ENCODE peak calls at places on chromosome 11, in five cellular contexts. One of them, this sample, is unnamed.

GRCh38 chr11:134971381-134971780 is 559.3 kb upstream of the B3GAT1 start:
- DNase-seq in CD8-positive, alpha-beta T cell: no peak
- DNase-seq in astrocyte of the spinal cord: no peak
- DNase-seq in left ventricle myocardium inferior: no peak
- DNase-seq in coronary artery: no peak
- DNase-seq in this sample: no peak

GRCh38 chr11:13874596-13874995 is 87.9 kb upstream of the SPON1 start:
- DNase-seq in CD8-positive, alpha-beta T cell: no peak
- DNase-seq in astrocyte of the spinal cord: no peak
- DNase-seq in left ventricle myocardium inferior: no peak
- DNase-seq in coronary artery: no peak
- DNase-seq in this sample: no peak

GRCh38 chr11:15327786-15328231 is 213.1 kb downstream of the INSC start:
- DNase-seq in CD8-positive, alpha-beta T cell: no peak
- DNase-seq in astrocyte of the spinal cord: peak
- DNase-seq in left ventricle myocardium inferior: peak
- DNase-seq in coronary artery: no peak
- DNase-seq in this sample: peak

GRCh38 chr11:118437736-118438125 is 1.4 kb downstream of the KMT2A start:
- DNase-seq in CD8-positive, alpha-beta T cell: peak
- DNase-seq in astrocyte of the spinal cord: no peak
- DNase-seq in left ventricle myocardium inferior: peak
- DNase-seq in coronary artery: peak
- DNase-seq in this sample: no peak

GRCh38 chr11:69241075-69241740 is 52.7 kb upstream of the MYEOV start:
- DNase-seq in CD8-positive, alpha-beta T cell: no peak
- DNase-seq in astrocyte of the spinal cord: no peak
- DNase-seq in left ventricle myocardium inferior: no peak
- DNase-seq in coronary artery: no peak
- DNase-seq in this sample: no peak

GRCh38 chr11:3865388-3866193 is 10.1 kb downstream of the STIM1 start:
- DNase-seq in CD8-positive, alpha-beta T cell: no peak
- DNase-seq in astrocyte of the spinal cord: peak
- DNase-seq in left ventricle myocardium inferior: no peak
- DNase-seq in coronary artery: no peak
- DNase-seq in this sample: no peak

GRCh38 chr11:2446590-2447252 is 1.9 kb downstream of the KCNQ1 start:
- DNase-seq in CD8-positive, alpha-beta T cell: no peak
- DNase-seq in astrocyte of the spinal cord: no peak
- DNase-seq in left ventricle myocardium inferior: no peak
- DNase-seq in coronary artery: no peak
- DNase-seq in this sample: no peak

GRCh38 chr11:92765965-92766371 is 203.5 kb upstream of the MTNR1B start:
- DNase-seq in CD8-positive, alpha-beta T cell: no peak
- DNase-seq in astrocyte of the spinal cord: peak
- DNase-seq in left ventricle myocardium inferior: peak
- DNase-seq in coronary artery: peak
- DNase-seq in this sample: no peak

GRCh38 chr11:123736769-123737168 is 4.7 kb downstream of the ZNF202 start:
- DNase-seq in CD8-positive, alpha-beta T cell: no peak
- DNase-seq in astrocyte of the spinal cord: no peak
- DNase-seq in left ventricle myocardium inferior: no peak
- DNase-seq in coronary artery: no peak
- DNase-seq in this sample: no peak

GRCh38 chr11:12390687-12391110 is 13.3 kb downstream of the PARVA start:
- DNase-seq in CD8-positive, alpha-beta T cell: no peak
- DNase-seq in astrocyte of the spinal cord: no peak
- DNase-seq in left ventricle myocardium inferior: no peak
- DNase-seq in coronary artery: no peak
- DNase-seq in this sample: no peak

GRCh38 chr11:128694618-128695481 is 978 bp downstream of the FLI1 start:
- DNase-seq in CD8-positive, alpha-beta T cell: peak
- DNase-seq in astrocyte of the spinal cord: peak
- DNase-seq in left ventricle myocardium inferior: no peak
- DNase-seq in coronary artery: no peak
- DNase-seq in this sample: peak

GRCh38 chr11:92357344-92357743 is 132.7 kb downstream of the FAT3 start:
- DNase-seq in CD8-positive, alpha-beta T cell: no peak
- DNase-seq in astrocyte of the spinal cord: no peak
- DNase-seq in left ventricle myocardium inferior: no peak
- DNase-seq in coronary artery: no peak
- DNase-seq in this sample: no peak

GRCh38 chr11:32659672-32660071 is 76.0 kb downstream of the EIF3M start:
- DNase-seq in CD8-positive, alpha-beta T cell: no peak
- DNase-seq in astrocyte of the spinal cord: no peak
- DNase-seq in left ventricle myocardium inferior: no peak
- DNase-seq in coronary artery: no peak
- DNase-seq in this sample: no peak

GRCh38 chr11:28697920-28698827 is 590.0 kb downstream of the METTL15 start:
- DNase-seq in CD8-positive, alpha-beta T cell: no peak
- DNase-seq in astrocyte of the spinal cord: peak
- DNase-seq in left ventricle myocardium inferior: peak
- DNase-seq in coronary artery: no peak
- DNase-seq in this sample: no peak

GRCh38 chr11:26790738-26791137 is 68.9 kb upstream of the SLC5A12 start:
- DNase-seq in CD8-positive, alpha-beta T cell: no peak
- DNase-seq in astrocyte of the spinal cord: no peak
- DNase-seq in left ventricle myocardium inferior: no peak
- DNase-seq in coronary artery: no peak
- DNase-seq in this sample: no peak

GRCh38 chr11:27194976-27195375 is 154.4 kb downstream of the BBOX1 start:
- DNase-seq in CD8-positive, alpha-beta T cell: no peak
- DNase-seq in astrocyte of the spinal cord: no peak
- DNase-seq in left ventricle myocardium inferior: no peak
- DNase-seq in coronary artery: no peak
- DNase-seq in this sample: no peak

GRCh38 chr11:121494355-121495099 is 41.8 kb upstream of the SORL1-AS1 start:
- DNase-seq in CD8-positive, alpha-beta T cell: no peak
- DNase-seq in astrocyte of the spinal cord: no peak
- DNase-seq in left ventricle myocardium inferior: no peak
- DNase-seq in coronary artery: no peak
- DNase-seq in this sample: no peak

GRCh38 chr11:89355649-89356048 is 135.5 kb downstream of the NOX4 start:
- DNase-seq in CD8-positive, alpha-beta T cell: no peak
- DNase-seq in astrocyte of the spinal cord: no peak
- DNase-seq in left ventricle myocardium inferior: no peak
- DNase-seq in coronary artery: no peak
- DNase-seq in this sample: no peak

GRCh38 chr11:68989936-68990606 is 9.3 kb upstream of the MRGPRD start:
- DNase-seq in CD8-positive, alpha-beta T cell: no peak
- DNase-seq in astrocyte of the spinal cord: no peak
- DNase-seq in left ventricle myocardium inferior: no peak
- DNase-seq in coronary artery: no peak
- DNase-seq in this sample: no peak

GRCh38 chr11:17822021-17822781 is 87.6 kb downstream of the KCNC1 start:
- DNase-seq in CD8-positive, alpha-beta T cell: no peak
- DNase-seq in astrocyte of the spinal cord: peak
- DNase-seq in left ventricle myocardium inferior: peak
- DNase-seq in coronary artery: no peak
- DNase-seq in this sample: no peak

GRCh38 chr11:32888805-32889204 is 3.8 kb upstream of the QSER1 start:
- DNase-seq in CD8-positive, alpha-beta T cell: no peak
- DNase-seq in astrocyte of the spinal cord: peak
- DNase-seq in left ventricle myocardium inferior: no peak
- DNase-seq in coronary artery: no peak
- DNase-seq in this sample: no peak

GRCh38 chr11:27837895-27838563 is 137.8 kb upstream of the BDNF start:
- DNase-seq in CD8-positive, alpha-beta T cell: no peak
- DNase-seq in astrocyte of the spinal cord: no peak
- DNase-seq in left ventricle myocardium inferior: no peak
- DNase-seq in coronary artery: no peak
- DNase-seq in this sample: peak

GRCh38 chr11:34558211-34558610 is 44.6 kb upstream of the ELF5 start:
- DNase-seq in CD8-positive, alpha-beta T cell: no peak
- DNase-seq in astrocyte of the spinal cord: peak
- DNase-seq in left ventricle myocardium inferior: no peak
- DNase-seq in coronary artery: no peak
- DNase-seq in this sample: no peak

GRCh38 chr11:111407652-111408051 is 28.6 kb upstream of the POU2AF1 start:
- DNase-seq in CD8-positive, alpha-beta T cell: no peak
- DNase-seq in astrocyte of the spinal cord: no peak
- DNase-seq in left ventricle myocardium inferior: no peak
- DNase-seq in coronary artery: no peak
- DNase-seq in this sample: no peak

GRCh38 chr11:134207538-134208239 is 16.1 kb downstream of the NCAPD3 start:
- DNase-seq in CD8-positive, alpha-beta T cell: peak
- DNase-seq in astrocyte of the spinal cord: no peak
- DNase-seq in left ventricle myocardium inferior: peak
- DNase-seq in coronary artery: no peak
- DNase-seq in this sample: no peak

GRCh38 chr11:111694851-111695250 is 71.3 kb downstream of the PPP2R1B start:
- DNase-seq in CD8-positive, alpha-beta T cell: no peak
- DNase-seq in astrocyte of the spinal cord: peak
- DNase-seq in left ventricle myocardium inferior: no peak
- DNase-seq in coronary artery: no peak
- DNase-seq in this sample: peak

GRCh38 chr11:94926698-94927237 is 46.6 kb downstream of the CWC15 start:
- DNase-seq in CD8-positive, alpha-beta T cell: no peak
- DNase-seq in astrocyte of the spinal cord: peak
- DNase-seq in left ventricle myocardium inferior: peak
- DNase-seq in coronary artery: peak
- DNase-seq in this sample: no peak

GRCh38 chr11:128575956-128576340 is 11.4 kb downstream of the ETS1 start:
- DNase-seq in CD8-positive, alpha-beta T cell: no peak
- DNase-seq in astrocyte of the spinal cord: peak
- DNase-seq in left ventricle myocardium inferior: no peak
- DNase-seq in coronary artery: no peak
- DNase-seq in this sample: no peak

GRCh38 chr11:93921695-93922468 is 71.5 kb upstream of the VSTM5 start:
- DNase-seq in CD8-positive, alpha-beta T cell: no peak
- DNase-seq in astrocyte of the spinal cord: peak
- DNase-seq in left ventricle myocardium inferior: no peak
- DNase-seq in coronary artery: no peak
- DNase-seq in this sample: peak

GRCh38 chr11:6648505-6648904 is 7.1 kb downstream of the DCHS1 start:
- DNase-seq in CD8-positive, alpha-beta T cell: no peak
- DNase-seq in astrocyte of the spinal cord: no peak
- DNase-seq in left ventricle myocardium inferior: no peak
- DNase-seq in coronary artery: no peak
- DNase-seq in this sample: no peak

GRCh38 chr11:32233276-32233675 is 142.4 kb downstream of the RCN1 start:
- DNase-seq in CD8-positive, alpha-beta T cell: no peak
- DNase-seq in astrocyte of the spinal cord: no peak
- DNase-seq in left ventricle myocardium inferior: no peak
- DNase-seq in coronary artery: no peak
- DNase-seq in this sample: no peak

GRCh38 chr11:32891657-32892354 is 805 bp upstream of the QSER1 start:
- DNase-seq in CD8-positive, alpha-beta T cell: no peak
- DNase-seq in astrocyte of the spinal cord: no peak
- DNase-seq in left ventricle myocardium inferior: no peak
- DNase-seq in coronary artery: no peak
- DNase-seq in this sample: peak

GRCh38 chr11:115924744-115925567 is 420.7 kb upstream of the CADM1 start:
- DNase-seq in CD8-positive, alpha-beta T cell: no peak
- DNase-seq in astrocyte of the spinal cord: peak
- DNase-seq in left ventricle myocardium inferior: no peak
- DNase-seq in coronary artery: no peak
- DNase-seq in this sample: peak

GRCh38 chr11:88555018-88555828 is 217.7 kb upstream of the CTSC start:
- DNase-seq in CD8-positive, alpha-beta T cell: no peak
- DNase-seq in astrocyte of the spinal cord: peak
- DNase-seq in left ventricle myocardium inferior: no peak
- DNase-seq in coronary artery: no peak
- DNase-seq in this sample: no peak

GRCh38 chr11:106706355-106706754 is 311.9 kb downstream of the GUCY1A2 start:
- DNase-seq in CD8-positive, alpha-beta T cell: no peak
- DNase-seq in astrocyte of the spinal cord: peak
- DNase-seq in left ventricle myocardium inferior: no peak
- DNase-seq in coronary artery: no peak
- DNase-seq in this sample: no peak

GRCh38 chr11:116194156-116194904 is 578.5 kb downstream of the BUD13 start:
- DNase-seq in CD8-positive, alpha-beta T cell: no peak
- DNase-seq in astrocyte of the spinal cord: no peak
- DNase-seq in left ventricle myocardium inferior: no peak
- DNase-seq in coronary artery: no peak
- DNase-seq in this sample: no peak

GRCh38 chr11:73995731-73996130 is 13.1 kb upstream of the UCP2 start:
- DNase-seq in CD8-positive, alpha-beta T cell: peak
- DNase-seq in astrocyte of the spinal cord: no peak
- DNase-seq in left ventricle myocardium inferior: no peak
- DNase-seq in coronary artery: no peak
- DNase-seq in this sample: no peak
- TF ChIP-seq CTCF in CD8-positive, alpha-beta T cell: no peak
- TF ChIP-seq CTCF in astrocyte of the spinal cord: no peak
- TF ChIP-seq CTCF in left ventricle myocardium inferior: no peak
- TF ChIP-seq CTCF in coronary artery: no peak
- TF ChIP-seq CTCF in this sample: no peak

DNA sequence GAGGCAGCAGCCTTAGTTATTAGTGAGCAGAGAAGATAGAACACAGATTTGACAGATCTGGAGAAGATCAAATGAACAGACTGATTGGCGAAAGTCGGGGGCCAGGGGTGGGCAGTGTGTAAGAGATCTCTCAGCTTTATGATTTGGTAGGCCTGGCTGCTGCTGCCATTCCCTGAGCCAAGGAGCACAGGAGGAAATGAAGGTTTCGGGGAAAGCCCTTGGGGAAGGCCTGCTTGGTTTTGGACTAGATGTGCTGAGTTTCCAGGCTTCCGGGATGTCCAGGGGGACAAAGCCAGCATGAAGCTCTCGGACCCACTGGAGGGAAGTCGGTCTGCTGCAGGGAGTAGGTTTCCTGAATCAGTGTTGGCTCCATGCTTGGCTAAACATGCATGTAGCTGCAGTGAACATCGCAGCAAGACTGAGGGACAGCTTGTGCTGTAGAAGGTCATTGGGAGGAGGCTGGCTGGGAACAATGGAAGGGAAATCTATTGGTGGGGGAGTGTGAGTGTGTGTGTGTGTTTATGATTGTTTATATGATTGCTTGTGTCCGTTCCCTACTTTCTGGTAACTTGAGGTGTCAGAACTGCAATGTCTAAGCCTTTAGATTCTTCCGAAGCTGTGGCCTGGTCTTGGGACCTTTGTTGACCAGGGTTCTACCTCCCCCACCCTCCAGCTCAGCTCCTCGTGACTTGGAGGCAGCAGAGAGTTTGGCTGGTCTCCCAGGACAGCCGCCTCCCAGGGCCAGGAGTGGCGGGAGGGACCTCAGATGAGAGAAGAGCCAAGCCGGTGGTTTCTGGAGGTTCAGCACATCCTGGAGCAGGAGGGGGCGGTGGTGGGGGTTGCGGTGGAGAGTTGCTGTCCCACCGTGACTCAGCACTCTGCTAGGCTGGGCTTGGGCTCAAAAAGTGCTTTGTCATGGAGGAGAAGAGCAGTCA is 4.0 kb upstream of the FTH1 start:
- DNase-seq in CD8-positive, alpha-beta T cell: peak
- DNase-seq in astrocyte of the spinal cord: peak
- DNase-seq in left ventricle myocardium inferior: peak
- DNase-seq in coronary artery: peak
- DNase-seq in this sample: peak
- TF ChIP-seq CTCF in CD8-positive, alpha-beta T cell: no peak
- TF ChIP-seq CTCF in astrocyte of the spinal cord: no peak
- TF ChIP-seq CTCF in left ventricle myocardium inferior: no peak
- TF ChIP-seq CTCF in coronary artery: no peak
- TF ChIP-seq CTCF in this sample: no peak

GRCh38 chr11:65899356-65900124 is 648 bp downstream of the FOSL1 start:
- DNase-seq in CD8-positive, alpha-beta T cell: peak
- DNase-seq in astrocyte of the spinal cord: peak
- DNase-seq in left ventricle myocardium inferior: peak
- DNase-seq in coronary artery: peak
- DNase-seq in this sample: peak
- TF ChIP-seq CTCF in CD8-positive, alpha-beta T cell: no peak
- TF ChIP-seq CTCF in astrocyte of the spinal cord: no peak
- TF ChIP-seq CTCF in left ventricle myocardium inferior: no peak
- TF ChIP-seq CTCF in coronary artery: no peak
- TF ChIP-seq CTCF in this sample: peak

GRCh38 chr11:102111011-102111786 is 952 bp downstream of the YAP1 start:
- DNase-seq in CD8-positive, alpha-beta T cell: no peak
- DNase-seq in astrocyte of the spinal cord: peak
- DNase-seq in left ventricle myocardium inferior: peak
- DNase-seq in coronary artery: peak
- DNase-seq in this sample: peak
- TF ChIP-seq CTCF in CD8-positive, alpha-beta T cell: no peak
- TF ChIP-seq CTCF in astrocyte of the spinal cord: no peak
- TF ChIP-seq CTCF in left ventricle myocardium inferior: no peak
- TF ChIP-seq CTCF in coronary artery: no peak
- TF ChIP-seq CTCF in this sample: no peak

This sample was measured in GM13977.